ENCODE peak calls at places on chromosomes 4 and X, in five cellular contexts. I, J, D, B and W are unnamed samples.

GRCh38 chr4:126445596-126445995 is 1130.8 kb downstream of the FAT4 start:
- DNase-seq in I (no peak), J (no peak), D (no peak), B (no peak), W (no peak)

GRCh38 chr4:165288226-165288625 is 39.2 kb upstream of the MSMO1 start:
- DNase-seq in I (no peak), J (no peak), D (no peak), B (no peak), W (no peak)

GRCh38 chr4:185343726-185344581 is 51.8 kb downstream of the LRP2BP start:
- DNase-seq in I (peak; percentile 75), J (no peak), D (no peak), B (peak; percentile 21), W (no peak)

GRCh38 chrX:17744896-17745523 is 7.7 kb downstream of the SCML1 start:
- DNase-seq in I (no peak), J (no peak), D (no peak), B (no peak), W (no peak)

GRCh38 chr4:180617203-180617602 is 1626.0 kb upstream of the TENM3 start:
- DNase-seq in I (no peak), J (no peak), D (no peak), B (no peak), W (no peak)

GRCh38 chr4:105624530-105624929 is 72.1 kb downstream of the ARHGEF38 start:
- DNase-seq in I (peak; percentile 21), J (no peak), D (no peak), B (peak; percentile 43), W (no peak)

GRCh38 chrX:10111364-10112148 is 45.2 kb upstream of the CLCN4 start:
- DNase-seq in I (peak; percentile 40), J (no peak), D (peak; percentile 76), B (peak; percentile 37), W (no peak)

GRCh38 chr4:169663894-169664293 is 43.5 kb downstream of the CLCN3 start:
- DNase-seq in I (peak; percentile 4), J (no peak), D (no peak), B (no peak), W (no peak)

GRCh38 chr4:38360201-38360600 is 303.8 kb upstream of the KLF3 start:
- DNase-seq in I (no peak), J (no peak), D (no peak), B (no peak), W (no peak)

GRCh38 chr4:156419080-156419638 is 465.5 kb upstream of the CTSO start:
- DNase-seq in I (peak; percentile 3), J (no peak), D (no peak), B (no peak), W (no peak)

GRCh38 chr4:184807261-184807660 is 18.5 kb downstream of the ACSL1 start:
- DNase-seq in I (no peak), J (no peak), D (no peak), B (no peak), W (no peak)

GRCh38 chr4:110959041-110959643 is 336.3 kb upstream of the PITX2 start:
- DNase-seq in I (peak; percentile 37), J (no peak), D (no peak), B (no peak), W (no peak)

GRCh38 chrX:134236690-134237362 is at the start of gene CCDC160:
- DNase-seq in I (peak; percentile 24), J (no peak), D (peak; percentile 15), B (peak; percentile 57), W (peak; percentile 2)

GRCh38 chr4:1870578-1871443 is at the start of gene NSD2:
- DNase-seq in I (peak; percentile 89), J (peak; percentile 96), D (peak; percentile 97), B (peak; percentile 91), W (peak; percentile 85)